ENCODE peak calls at places on chromosome 14, in four cellular contexts. L is GM13976; V is effector memory CD8-positive, alpha-beta T cell; D is substantia nigra. J is an unnamed sample.

GRCh38 chr14:69034612-69035262 is 55.6 kb upstream of the ACTN1 start:
- DNase-seq in L (no peak), V (no peak), D (no peak), J (no peak)

GRCh38 chr14:96055065-96055752 is 16.0 kb downstream of the C14orf132 start:
- DNase-seq in L (no peak), V (no peak), D (no peak), J (no peak)

GRCh38 chr14:72631401-72631800 is 262.5 kb downstream of the DPF3 start:
- DNase-seq in L (no peak), V (no peak), D (no peak), J (no peak)

GRCh38 chr14:75643985-75644384 is 16.7 kb downstream of the ERG28 start:
- DNase-seq in L (no peak), V (no peak), D (no peak), J (no peak)

GRCh38 chr14:68951800-68952540 is 27.1 kb downstream of the ACTN1 start:
- DNase-seq in L (no peak), V (no peak), D (no peak), J (no peak)

GRCh38 chr14:70901218-70901772 is 6.0 kb upstream of the PCNX1 start:
- DNase-seq in L (no peak), V (no peak), D (no peak), J (no peak)

GRCh38 chr14:21940887-21941855 is 267.6 kb upstream of the OR4E1 start:
- DNase-seq in L (no peak), V (no peak), D (no peak), J (no peak)

GRCh38 chr14:103629503-103630121 is 601 bp downstream of the KLC1 start:
- DNase-seq in L (peak), V (peak), D (peak), J (peak)

GRCh38 chr14:47259796-47260195 is 415.6 kb downstream of the MDGA2 start:
- DNase-seq in L (no peak), V (no peak), D (no peak), J (no peak)

GRCh38 chr14:74980746-74981661 is 21.7 kb upstream of the EIF2B2 start:
- DNase-seq in L (peak), V (no peak), D (no peak), J (no peak)

GRCh38 chr14:101582294-101582693 is 21.0 kb downstream of the DIO3 start:
- DNase-seq in L (no peak), V (no peak), D (no peak), J (no peak)

GRCh38 chr14:24071144-24071697 is at the start of gene CPNE6:
- DNase-seq in L (no peak), V (no peak), D (no peak), J (no peak)

GRCh38 chr14:57837267-57837666 is 28.6 kb downstream of the SLC35F4 start:
- DNase-seq in L (no peak), V (no peak), D (no peak), J (no peak)

GRCh38 chr14:76919811-76920571 is 93.8 kb downstream of the LRRC74A start:
- DNase-seq in L (no peak), V (no peak), D (no peak), J (peak)

GRCh38 chr14:69355955-69356321 is 42.2 kb downstream of the ERH start:
- DNase-seq in L (no peak), V (no peak), D (no peak), J (peak)

GRCh38 chr14:60247994-60248696 is 876 bp upstream of the PPM1A start:
- DNase-seq in L (peak), V (peak), D (peak), J (peak)

J was measured in NCI-H510A treated with DMSO at 0.1 percent for 48 hours.